ENCODE peak calls at places on chromosomes 13 and 19, in seven cellular contexts. L is BE2C, W is DMS53, C is T47D, D is dorsolateral prefrontal cortex, P is iPS-NIHi11, J is NCI-H1092. V is an unnamed sample.

GRCh38 chr13:73708393-73708985 is 425.7 kb downstream of the KLF12 start:
- DNase-seq in L (peak; percentile 64), W (peak; percentile 68), C (peak; percentile 74), D (no peak), P (peak; percentile 57), J (peak; percentile 77), V (peak; percentile 77)

GRCh38 chr19:33507021-33507956 is 14.3 kb downstream of the PEPD start:
- DNase-seq in L (peak; percentile 90), W (no peak), C (no peak), D (peak; percentile 51), P (no peak), J (no peak), V (no peak)

GRCh38 chr13:71935166-71935840 is 68.3 kb upstream of the DACH1 start:
- DNase-seq in L (no peak), W (no peak), C (no peak), D (no peak), P (no peak), J (no peak), V (no peak)

GRCh38 chr19:1094655-1094977 is 559 bp downstream of the POLR2E start:
- DNase-seq in L (no peak), W (no peak), C (no peak), D (no peak), P (no peak), J (no peak), V (no peak)

GRCh38 chr13:73096173-73097117 is 37.6 kb downstream of the KLF5 start:
- DNase-seq in L (no peak), W (no peak), C (peak; percentile 58), D (no peak), P (no peak), J (no peak), V (no peak)

GRCh38 chr19:34044011-34044410 is 128.3 kb upstream of the LSM14A start:
- DNase-seq in L (no peak), W (no peak), C (no peak), D (no peak), P (no peak), J (no peak), V (no peak)

GRCh38 chr13:49110122-49110831 is 109.9 kb upstream of the MLNR start:
- DNase-seq in L (peak; percentile 87), W (peak; percentile 96), C (peak; percentile 83), D (peak; percentile 85), P (peak; percentile 86), J (no peak), V (peak; percentile 88)

GRCh38 chr13:106917024-106917491 is 349.1 kb upstream of the ARGLU1 start:
- DNase-seq in L (no peak), W (no peak), C (no peak), D (no peak), P (peak; percentile 31), J (no peak), V (no peak)

GRCh38 chr13:39963612-39964011 is 308.1 kb downstream of the COG6 start:
- DNase-seq in L (no peak), W (peak; percentile 8), C (no peak), D (no peak), P (no peak), J (no peak), V (no peak)

GRCh38 chr19:45895519-45895972 is 6.9 kb downstream of the MYPOP start:
- DNase-seq in L (no peak), W (no peak), C (no peak), D (no peak), P (no peak), J (no peak), V (no peak)

GRCh38 chr19:16209266-16209665 is 11.6 kb downstream of the AP1M1 start:
- DNase-seq in L (no peak), W (no peak), C (no peak), D (no peak), P (no peak), J (no peak), V (no peak)

GRCh38 chr13:33236021-33236420 is 49.5 kb downstream of the STARD13 start:
- DNase-seq in L (no peak), W (no peak), C (no peak), D (no peak), P (no peak), J (no peak), V (no peak)

GRCh38 chr13:80654638-80655249 is 313.8 kb upstream of the SPRY2 start:
- DNase-seq in L (no peak), W (peak; percentile 50), C (peak; percentile 19), D (no peak), P (no peak), J (peak; percentile 31), V (no peak)

GRCh38 chr13:77207943-77208342 is 119.0 kb downstream of the MYCBP2 start:
- DNase-seq in L (no peak), W (no peak), C (no peak), D (no peak), P (no peak), J (no peak), V (no peak)

GRCh38 chr13:19959141-19959830 is 759 bp downstream of the ZMYM2 start:
- DNase-seq in L (peak; percentile 72), W (peak; percentile 81), C (peak; percentile 44), D (peak; percentile 41), P (peak; percentile 28), J (peak; percentile 47), V (peak; percentile 63)